ENCODE peak calls at places on chromosomes 5 and 9, in four cellular contexts. J is T-helper 1 cell, T is A549, U is ELR. L is an unnamed sample.

GRCh38 chr9:5418481-5418880 is 19.2 kb downstream of the PLGRKT start:
- DNase-seq in T (no peak), J (no peak), U (no peak), L (no peak)

GRCh38 chr9:10265102-10265708 is 347.6 kb downstream of the PTPRD start:
- DNase-seq in T (no peak), J (no peak), U (no peak), L (no peak)

GRCh38 chr9:13948037-13948436 is 365.9 kb downstream of the NFIB start:
- DNase-seq in J (no peak), T (no peak), U (no peak), L (no peak)

GRCh38 chr9:17063535-17064135 is 71.2 kb upstream of the CNTLN start:
- DNase-seq in U (peak), J (no peak), T (peak), L (no peak)

GRCh38 chr9:110521211-110521610 is 58.3 kb downstream of the SVEP1 start:
- DNase-seq in J (no peak), T (no peak), U (no peak), L (no peak)

GRCh38 chr9:34492051-34492450 is 30.7 kb downstream of the ENHO start:
- DNase-seq in J (no peak), U (peak), T (peak), L (no peak)

GRCh38 chr9:75190762-75191161 is 102.4 kb downstream of the OSTF1 start:
- DNase-seq in T (no peak), U (no peak), J (no peak), L (no peak)

GRCh38 chr5:31078931-31079330 is 114.6 kb upstream of the CDH6 start:
- DNase-seq in T (no peak), J (no peak), U (no peak), L (no peak)

GRCh38 chr5:124599048-124599973 is 147.1 kb downstream of the ZNF608 start:
- DNase-seq in T (peak), U (no peak), J (no peak), L (no peak)

GRCh38 chr5:159210306-159210722 is 961 bp upstream of the RNF145 start:
- DNase-seq in T (peak), J (no peak), U (no peak), L (no peak)

GRCh38 chr9:133907302-133907880 is 84.7 kb downstream of the VAV2 start:
- DNase-seq in J (no peak), T (no peak), U (no peak), L (no peak)

GRCh38 chr9:102631559-102631958 is 363.6 kb upstream of the CYLC2 start:
- DNase-seq in T (no peak), U (peak), J (no peak), L (no peak)

GRCh38 chr9:94017939-94018531 is 62.9 kb upstream of the BARX1 start:
- DNase-seq in T (no peak), U (no peak), J (no peak), L (no peak)

GRCh38 chr5:20213803-20214202 is 225.8 kb upstream of the CDH18 start:
- DNase-seq in U (no peak), T (no peak), J (no peak), L (no peak)

GRCh38 chr9:36827593-36827992 is 206.5 kb downstream of the PAX5 start:
- DNase-seq in T (no peak), U (no peak), J (no peak), L (no peak)

GRCh38 chr5:138611295-138612220 is 36.4 kb upstream of the HSPA9 start:
- DNase-seq in J (no peak), T (no peak), U (no peak), L (peak)

GRCh38 chr5:41978686-41979085 is 53.6 kb downstream of the FBXO4 start:
- DNase-seq in U (no peak), J (no peak), T (no peak), L (no peak)

GRCh38 chr5:109299557-109299956 is 110.2 kb downstream of the PJA2 start:
- DNase-seq in U (no peak), J (no peak), T (no peak), L (no peak)